ENCODE peak calls at places on chromosome 22, in six cellular contexts. V is mucosa of descending colon; I is transverse colon; A is stimulated activated CD4-positive, alpha-beta T cell treated with anti-CD3 and anti-CD28 coated beads, Interleukin-12 subunit alpha, Interleukin-12 subunit beta, amount 100 ng/mL, for 4 hours; L is Right ventricle myocardium superior; S is upper lobe of left lung. Y is an unnamed sample.

GRCh38 chr22:46067159-46068111 is 82.9 kb upstream of the PPARA start:
- DNase-seq in V (peak; percentile 37), I (peak; percentile 9), A (no peak), L (peak; percentile 42), S (no peak), Y (no peak)

GRCh38 chr22:26122920-26123468 is 46.3 kb upstream of the SEZ6L start:
- DNase-seq in V (no peak), I (no peak), A (no peak), L (no peak), S (no peak), Y (no peak)

GRCh38 chr22:25795437-25795836 is 53.4 kb downstream of the MYO18B start:
- DNase-seq in V (no peak), I (no peak), A (no peak), L (no peak), S (no peak), Y (no peak)

GRCh38 chr22:30390974-30391691 is 3.9 kb upstream of the RNF215 start:
- DNase-seq in V (peak; percentile 83), I (peak; percentile 82), A (peak; percentile 76), L (peak; percentile 79), S (no peak), Y (peak; percentile 65)

GRCh38 chr22:20563941-20564371 is 56.5 kb downstream of the MED15 start:
- DNase-seq in V (no peak), I (no peak), A (no peak), L (no peak), S (no peak), Y (no peak)

GRCh38 chr22:39765029-39765428 is 128.5 kb downstream of the ENTHD1 start:
- DNase-seq in V (no peak), I (no peak), A (no peak), L (no peak), S (no peak), Y (no peak)

GRCh38 chr22:30286813-30287625 is 2.3 kb downstream of the CASTOR1 start:
- DNase-seq in V (peak; percentile 88), I (peak; percentile 87), A (peak; percentile 88), L (peak; percentile 87), S (peak; percentile 95), Y (peak; percentile 55)

GRCh38 chr22:23169032-23169384 is 11.3 kb upstream of the BCR start:
- DNase-seq in V (no peak), I (no peak), A (no peak), L (no peak), S (no peak), Y (no peak)

GRCh38 chr22:17348464-17349103 is 20.7 kb upstream of the CECR2 start:
- DNase-seq in V (no peak), I (no peak), A (no peak), L (no peak), S (no peak), Y (no peak)

GRCh38 chr22:37464181-37464580 is 22.0 kb downstream of the MFNG start:
- DNase-seq in V (no peak), I (peak; percentile 17), A (no peak), L (no peak), S (no peak), Y (no peak)

GRCh38 chr22:48574776-48575566 is 1252.7 kb downstream of the BRD1 start:
- DNase-seq in V (peak; percentile 46), I (peak; percentile 12), A (no peak), L (no peak), S (peak; percentile 88), Y (no peak)

Y was measured in mesenchymal stem cell.